ENCODE peak calls at places on chromosomes 3 and 15, in six cellular contexts. One of them, this sample, is unnamed.

GRCh38 chr3:55795736-55796135 is 308.6 kb upstream of the WNT5A start:
- DNase-seq in psoas muscle: no peak
- DNase-seq in B cell: no peak
- DNase-seq in endothelial cell: no peak
- DNase-seq in activated CD8-positive, alpha-beta T cell treated with anti-CD3 and anti-CD28 coated beads for 36 hours: no peak
- DNase-seq in cardiac muscle cell: no peak
- DNase-seq in this sample: no peak

GRCh38 chr3:31412832-31413231 is 119.9 kb upstream of the STT3B start:
- DNase-seq in cardiac muscle cell: no peak
- DNase-seq in psoas muscle: no peak
- DNase-seq in endothelial cell: no peak
- DNase-seq in B cell: no peak
- DNase-seq in activated CD8-positive, alpha-beta T cell treated with anti-CD3 and anti-CD28 coated beads for 36 hours: no peak
- DNase-seq in this sample: no peak

GRCh38 chr3:32640939-32641725 is 43.9 kb upstream of the CNOT10 start:
- DNase-seq in endothelial cell: no peak
- DNase-seq in cardiac muscle cell: peak
- DNase-seq in psoas muscle: no peak
- DNase-seq in activated CD8-positive, alpha-beta T cell treated with anti-CD3 and anti-CD28 coated beads for 36 hours: no peak
- DNase-seq in B cell: no peak
- DNase-seq in this sample: no peak

GRCh38 chr3:17910922-17911321 is 168.5 kb upstream of the TBC1D5 start:
- DNase-seq in cardiac muscle cell: no peak
- DNase-seq in B cell: no peak
- DNase-seq in psoas muscle: no peak
- DNase-seq in activated CD8-positive, alpha-beta T cell treated with anti-CD3 and anti-CD28 coated beads for 36 hours: no peak
- DNase-seq in endothelial cell: no peak
- DNase-seq in this sample: no peak

GRCh38 chr3:149018247-149018646 is 26.9 kb downstream of the GYG1 start:
- DNase-seq in psoas muscle: no peak
- DNase-seq in B cell: no peak
- DNase-seq in endothelial cell: no peak
- DNase-seq in activated CD8-positive, alpha-beta T cell treated with anti-CD3 and anti-CD28 coated beads for 36 hours: no peak
- DNase-seq in cardiac muscle cell: peak
- DNase-seq in this sample: no peak

GRCh38 chr3:37521403-37521802 is 340.3 kb upstream of the CTDSPL start:
- DNase-seq in B cell: no peak
- DNase-seq in cardiac muscle cell: no peak
- DNase-seq in psoas muscle: no peak
- DNase-seq in endothelial cell: no peak
- DNase-seq in activated CD8-positive, alpha-beta T cell treated with anti-CD3 and anti-CD28 coated beads for 36 hours: no peak
- DNase-seq in this sample: no peak

GRCh38 chr15:73873889-73874511 is 636 bp downstream of the TBC1D21 start:
- DNase-seq in endothelial cell: peak
- DNase-seq in B cell: no peak
- DNase-seq in psoas muscle: no peak
- DNase-seq in activated CD8-positive, alpha-beta T cell treated with anti-CD3 and anti-CD28 coated beads for 36 hours: peak
- DNase-seq in cardiac muscle cell: peak
- DNase-seq in this sample: peak

GRCh38 chr3:100216713-100217112 is 44.1 kb upstream of the TBC1D23 start:
- DNase-seq in B cell: no peak
- DNase-seq in psoas muscle: no peak
- DNase-seq in cardiac muscle cell: no peak
- DNase-seq in endothelial cell: no peak
- DNase-seq in activated CD8-positive, alpha-beta T cell treated with anti-CD3 and anti-CD28 coated beads for 36 hours: no peak
- DNase-seq in this sample: no peak

GRCh38 chr15:74178326-74179100 is 5.0 kb downstream of the ISLR start:
- DNase-seq in cardiac muscle cell: no peak
- DNase-seq in endothelial cell: no peak
- DNase-seq in B cell: no peak
- DNase-seq in psoas muscle: no peak
- DNase-seq in activated CD8-positive, alpha-beta T cell treated with anti-CD3 and anti-CD28 coated beads for 36 hours: no peak
- DNase-seq in this sample: no peak

GRCh38 chr3:122021811-122022401 is at the start of gene ILDR1:
- DNase-seq in psoas muscle: no peak
- DNase-seq in activated CD8-positive, alpha-beta T cell treated with anti-CD3 and anti-CD28 coated beads for 36 hours: peak
- DNase-seq in endothelial cell: peak
- DNase-seq in cardiac muscle cell: no peak
- DNase-seq in B cell: peak
- DNase-seq in this sample: peak

GRCh38 chr3:127177226-127177625 is 15.7 kb upstream of the PRR23E start:
- DNase-seq in activated CD8-positive, alpha-beta T cell treated with anti-CD3 and anti-CD28 coated beads for 36 hours: no peak
- DNase-seq in psoas muscle: no peak
- DNase-seq in endothelial cell: no peak
- DNase-seq in B cell: no peak
- DNase-seq in cardiac muscle cell: peak
- DNase-seq in this sample: no peak

GRCh38 chr3:4416961-4417360 is 50.1 kb downstream of the SUMF1 start:
- DNase-seq in cardiac muscle cell: peak
- DNase-seq in psoas muscle: peak
- DNase-seq in B cell: no peak
- DNase-seq in endothelial cell: no peak
- DNase-seq in activated CD8-positive, alpha-beta T cell treated with anti-CD3 and anti-CD28 coated beads for 36 hours: no peak
- DNase-seq in this sample: no peak

GRCh38 chr15:100384108-100384410 is 42.3 kb upstream of the ADAMTS17 start:
- DNase-seq in cardiac muscle cell: no peak
- DNase-seq in endothelial cell: no peak
- DNase-seq in psoas muscle: no peak
- DNase-seq in B cell: no peak
- DNase-seq in activated CD8-positive, alpha-beta T cell treated with anti-CD3 and anti-CD28 coated beads for 36 hours: no peak
- DNase-seq in this sample: no peak

GRCh38 chr15:100385300-100385699 is 43.5 kb upstream of the ADAMTS17 start:
- DNase-seq in psoas muscle: no peak
- DNase-seq in B cell: no peak
- DNase-seq in endothelial cell: no peak
- DNase-seq in activated CD8-positive, alpha-beta T cell treated with anti-CD3 and anti-CD28 coated beads for 36 hours: no peak
- DNase-seq in cardiac muscle cell: no peak
- DNase-seq in this sample: no peak

DNA sequence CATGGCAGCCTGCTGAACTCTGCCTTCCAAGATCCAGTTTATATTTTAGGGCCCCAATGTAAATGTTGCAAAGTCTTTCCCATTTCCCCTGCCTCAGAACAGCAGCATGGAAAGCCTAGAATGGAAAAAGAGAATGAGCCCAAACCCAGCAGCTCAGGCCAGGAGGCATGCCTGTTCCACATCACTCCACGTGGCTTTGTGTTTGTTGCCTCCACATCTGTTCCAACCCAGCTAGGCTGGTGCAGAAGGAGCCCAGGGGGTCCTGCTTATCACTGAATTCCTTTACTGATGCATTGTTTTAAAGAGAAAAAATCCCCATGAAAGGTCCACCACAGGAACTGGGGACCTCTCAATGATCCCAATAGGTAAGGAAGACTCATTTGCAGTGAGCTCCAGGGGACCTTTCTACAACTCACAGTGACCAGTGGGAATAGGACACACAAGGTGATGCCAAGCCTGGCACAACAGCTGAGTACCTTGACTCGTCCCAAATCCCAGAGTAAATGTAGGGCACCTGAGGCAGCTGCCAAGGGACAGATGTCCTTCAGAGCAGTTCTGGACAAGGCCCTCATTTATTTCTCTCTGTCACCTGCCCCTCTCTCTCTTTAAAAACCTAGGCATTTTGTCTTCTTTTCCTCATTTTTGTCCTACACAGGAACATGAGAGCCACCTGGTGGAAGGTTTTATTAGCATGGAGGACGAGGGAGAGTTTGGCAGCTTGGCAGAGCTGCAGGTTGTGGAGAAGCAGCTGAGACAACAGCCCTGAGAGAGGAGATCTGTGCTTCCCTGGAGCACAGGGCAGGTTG is 41.7 kb upstream of the ADAMTS17 start:
- DNase-seq in B cell: no peak
- DNase-seq in activated CD8-positive, alpha-beta T cell treated with anti-CD3 and anti-CD28 coated beads for 36 hours: peak
- DNase-seq in cardiac muscle cell: peak
- DNase-seq in endothelial cell: peak
- DNase-seq in psoas muscle: no peak
- DNase-seq in this sample: peak
- TF ChIP-seq CTCF in B cell: no peak
- TF ChIP-seq CTCF in activated CD8-positive, alpha-beta T cell treated with anti-CD3 and anti-CD28 coated beads for 36 hours: peak
- TF ChIP-seq CTCF in cardiac muscle cell: peak
- TF ChIP-seq CTCF in endothelial cell: peak
- TF ChIP-seq CTCF in psoas muscle: peak
- TF ChIP-seq CTCF in this sample: peak

GRCh38 chr3:189041482-189042090 is 130.2 kb upstream of the TPRG1 start:
- DNase-seq in psoas muscle: no peak
- DNase-seq in cardiac muscle cell: peak
- DNase-seq in B cell: peak
- DNase-seq in endothelial cell: peak
- DNase-seq in activated CD8-positive, alpha-beta T cell treated with anti-CD3 and anti-CD28 coated beads for 36 hours: peak
- DNase-seq in this sample: peak
- TF ChIP-seq CTCF in psoas muscle: peak
- TF ChIP-seq CTCF in cardiac muscle cell: peak
- TF ChIP-seq CTCF in B cell: peak
- TF ChIP-seq CTCF in endothelial cell: peak
- TF ChIP-seq CTCF in activated CD8-positive, alpha-beta T cell treated with anti-CD3 and anti-CD28 coated beads for 36 hours: peak
- TF ChIP-seq CTCF in this sample: peak

DNA sequence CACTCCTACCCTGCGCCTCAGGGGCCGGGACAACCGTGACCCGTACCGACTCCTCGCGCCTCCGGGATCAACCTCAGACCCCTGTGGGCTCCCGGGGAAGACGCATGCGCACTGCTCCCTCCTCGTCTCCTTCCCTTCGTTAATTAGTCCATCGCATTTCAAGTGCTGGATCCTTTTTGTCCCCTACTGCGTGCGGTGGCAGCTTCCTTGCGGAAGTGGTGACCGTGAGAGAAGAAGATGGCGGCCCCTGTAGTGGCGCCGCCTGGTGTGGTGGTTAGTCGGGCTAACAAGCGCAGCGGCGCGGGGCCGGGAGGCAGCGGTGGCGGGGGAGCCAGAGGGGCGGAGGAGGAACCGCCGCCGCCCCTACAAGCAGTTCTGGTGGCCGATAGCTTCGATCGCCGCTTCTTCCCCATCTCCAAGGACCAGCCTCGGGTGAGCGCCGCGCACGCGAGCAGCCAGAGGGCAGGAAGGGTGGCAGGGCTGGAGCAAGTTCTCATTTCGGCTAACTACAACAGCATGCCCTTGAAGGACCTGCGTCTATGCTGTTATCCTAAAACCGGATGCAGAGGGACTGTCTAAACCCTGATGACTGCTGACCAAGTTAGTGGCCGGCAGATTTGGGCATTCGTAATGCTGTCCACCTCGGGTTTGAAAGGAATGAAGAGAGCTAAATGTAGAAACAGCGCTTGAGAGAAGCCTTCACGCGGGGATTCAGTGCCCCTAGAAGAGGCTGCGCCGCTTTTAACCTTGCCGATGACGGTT is at the start of gene EIF2B5:
- DNase-seq in cardiac muscle cell: peak
- DNase-seq in B cell: peak
- DNase-seq in activated CD8-positive, alpha-beta T cell treated with anti-CD3 and anti-CD28 coated beads for 36 hours: peak
- DNase-seq in psoas muscle: peak
- DNase-seq in endothelial cell: peak
- DNase-seq in this sample: peak
- TF ChIP-seq CTCF in cardiac muscle cell: peak
- TF ChIP-seq CTCF in B cell: peak
- TF ChIP-seq CTCF in activated CD8-positive, alpha-beta T cell treated with anti-CD3 and anti-CD28 coated beads for 36 hours: no peak
- TF ChIP-seq CTCF in psoas muscle: peak
- TF ChIP-seq CTCF in endothelial cell: no peak
- TF ChIP-seq CTCF in this sample: no peak

GRCh38 chr15:26656080-26656479 is 116.8 kb downstream of the GABRB3 start:
- DNase-seq in psoas muscle: no peak
- DNase-seq in endothelial cell: no peak
- DNase-seq in B cell: no peak
- DNase-seq in cardiac muscle cell: no peak
- DNase-seq in activated CD8-positive, alpha-beta T cell treated with anti-CD3 and anti-CD28 coated beads for 36 hours: no peak
- DNase-seq in this sample: no peak
- TF ChIP-seq CTCF in psoas muscle: no peak
- TF ChIP-seq CTCF in endothelial cell: no peak
- TF ChIP-seq CTCF in B cell: no peak
- TF ChIP-seq CTCF in cardiac muscle cell: no peak
- TF ChIP-seq CTCF in activated CD8-positive, alpha-beta T cell treated with anti-CD3 and anti-CD28 coated beads for 36 hours: no peak
- TF ChIP-seq CTCF in this sample: no peak

GRCh38 chr3:45693941-45694521 is 4.8 kb downstream of the SACM1L start:
- DNase-seq in B cell: no peak
- DNase-seq in psoas muscle: no peak
- DNase-seq in activated CD8-positive, alpha-beta T cell treated with anti-CD3 and anti-CD28 coated beads for 36 hours: peak
- DNase-seq in cardiac muscle cell: no peak
- DNase-seq in endothelial cell: no peak
- DNase-seq in this sample: peak
- TF ChIP-seq CTCF in B cell: no peak
- TF ChIP-seq CTCF in psoas muscle: no peak
- TF ChIP-seq CTCF in activated CD8-positive, alpha-beta T cell treated with anti-CD3 and anti-CD28 coated beads for 36 hours: no peak
- TF ChIP-seq CTCF in cardiac muscle cell: no peak
- TF ChIP-seq CTCF in endothelial cell: peak
- TF ChIP-seq CTCF in this sample: no peak

GRCh38 chr3:42518800-42519567 is 16.5 kb downstream of the VIPR1 start:
- DNase-seq in psoas muscle: no peak
- DNase-seq in endothelial cell: peak
- DNase-seq in B cell: no peak
- DNase-seq in cardiac muscle cell: no peak
- DNase-seq in activated CD8-positive, alpha-beta T cell treated with anti-CD3 and anti-CD28 coated beads for 36 hours: peak
- DNase-seq in this sample: no peak
- TF ChIP-seq CTCF in psoas muscle: no peak
- TF ChIP-seq CTCF in endothelial cell: no peak
- TF ChIP-seq CTCF in B cell: no peak
- TF ChIP-seq CTCF in cardiac muscle cell: peak
- TF ChIP-seq CTCF in activated CD8-positive, alpha-beta T cell treated with anti-CD3 and anti-CD28 coated beads for 36 hours: peak
- TF ChIP-seq CTCF in this sample: no peak